ENCODE peak calls at places on chromosomes 11 and 22, in seven cellular contexts. One of them, this sample, is unnamed.

GRCh38 chr11:111336582-111337256 is 38.4 kb downstream of the POU2AF3 start:
- DNase-seq in endothelial cell: no peak
- DNase-seq in stimulated activated CD4-positive, alpha-beta T cell treated with anti-CD3 and anti-CD28 coated beads, Interleukin-1b, Interleukin-23, amount 100 ng/mL, for 48 hours: no peak
- DNase-seq in suprapubic skin: no peak
- DNase-seq in KG1: no peak
- DNase-seq in GM12865: no peak
- DNase-seq in NCI-H1048: peak
- DNase-seq in this sample: no peak

GRCh38 chr22:42820075-42820763 is 36.9 kb downstream of the ARFGAP3 start:
- DNase-seq in KG1: no peak
- DNase-seq in GM12865: peak
- DNase-seq in suprapubic skin: no peak
- DNase-seq in endothelial cell: no peak
- DNase-seq in NCI-H1048: no peak
- DNase-seq in stimulated activated CD4-positive, alpha-beta T cell treated with anti-CD3 and anti-CD28 coated beads, Interleukin-1b, Interleukin-23, amount 100 ng/mL, for 48 hours: no peak
- DNase-seq in this sample: peak

GRCh38 chr11:71108013-71108865 is 144.1 kb downstream of the SHANK2 start:
- DNase-seq in KG1: no peak
- DNase-seq in endothelial cell: no peak
- DNase-seq in NCI-H1048: no peak
- DNase-seq in stimulated activated CD4-positive, alpha-beta T cell treated with anti-CD3 and anti-CD28 coated beads, Interleukin-1b, Interleukin-23, amount 100 ng/mL, for 48 hours: no peak
- DNase-seq in GM12865: no peak
- DNase-seq in suprapubic skin: no peak
- DNase-seq in this sample: no peak

GRCh38 chr22:32411388-32411787 is 659 bp downstream of the RTCB start:
- DNase-seq in GM12865: peak
- DNase-seq in endothelial cell: no peak
- DNase-seq in KG1: no peak
- DNase-seq in NCI-H1048: no peak
- DNase-seq in stimulated activated CD4-positive, alpha-beta T cell treated with anti-CD3 and anti-CD28 coated beads, Interleukin-1b, Interleukin-23, amount 100 ng/mL, for 48 hours: no peak
- DNase-seq in suprapubic skin: no peak
- DNase-seq in this sample: peak

GRCh38 chr11:22875869-22876473 is 15.7 kb upstream of the CCDC179 start:
- DNase-seq in suprapubic skin: no peak
- DNase-seq in KG1: peak
- DNase-seq in NCI-H1048: peak
- DNase-seq in stimulated activated CD4-positive, alpha-beta T cell treated with anti-CD3 and anti-CD28 coated beads, Interleukin-1b, Interleukin-23, amount 100 ng/mL, for 48 hours: peak
- DNase-seq in endothelial cell: peak
- DNase-seq in GM12865: peak
- DNase-seq in this sample: peak

GRCh38 chr22:17773606-17774205 is 563 bp downstream of the BID start:
- DNase-seq in KG1: no peak
- DNase-seq in endothelial cell: peak
- DNase-seq in stimulated activated CD4-positive, alpha-beta T cell treated with anti-CD3 and anti-CD28 coated beads, Interleukin-1b, Interleukin-23, amount 100 ng/mL, for 48 hours: peak
- DNase-seq in suprapubic skin: no peak
- DNase-seq in GM12865: peak
- DNase-seq in NCI-H1048: no peak
- DNase-seq in this sample: peak

GRCh38 chr11:68968306-68969255 is 12.2 kb downstream of the MRGPRD start:
- DNase-seq in suprapubic skin: peak
- DNase-seq in GM12865: no peak
- DNase-seq in KG1: no peak
- DNase-seq in NCI-H1048: no peak
- DNase-seq in endothelial cell: no peak
- DNase-seq in stimulated activated CD4-positive, alpha-beta T cell treated with anti-CD3 and anti-CD28 coated beads, Interleukin-1b, Interleukin-23, amount 100 ng/mL, for 48 hours: no peak
- DNase-seq in this sample: no peak

GRCh38 chr22:24319451-24319850 is 48.8 kb downstream of the SPECC1L start:
- DNase-seq in NCI-H1048: no peak
- DNase-seq in suprapubic skin: no peak
- DNase-seq in endothelial cell: no peak
- DNase-seq in GM12865: no peak
- DNase-seq in KG1: no peak
- DNase-seq in stimulated activated CD4-positive, alpha-beta T cell treated with anti-CD3 and anti-CD28 coated beads, Interleukin-1b, Interleukin-23, amount 100 ng/mL, for 48 hours: no peak
- DNase-seq in this sample: peak

GRCh38 chr11:34165786-34166557 is 60.5 kb downstream of the NAT10 start:
- DNase-seq in stimulated activated CD4-positive, alpha-beta T cell treated with anti-CD3 and anti-CD28 coated beads, Interleukin-1b, Interleukin-23, amount 100 ng/mL, for 48 hours: no peak
- DNase-seq in endothelial cell: no peak
- DNase-seq in NCI-H1048: no peak
- DNase-seq in suprapubic skin: no peak
- DNase-seq in KG1: no peak
- DNase-seq in GM12865: no peak
- DNase-seq in this sample: no peak

GRCh38 chr22:20639750-20640149 is 132.3 kb downstream of the MED15 start:
- DNase-seq in endothelial cell: no peak
- DNase-seq in KG1: no peak
- DNase-seq in NCI-H1048: no peak
- DNase-seq in stimulated activated CD4-positive, alpha-beta T cell treated with anti-CD3 and anti-CD28 coated beads, Interleukin-1b, Interleukin-23, amount 100 ng/mL, for 48 hours: no peak
- DNase-seq in suprapubic skin: no peak
- DNase-seq in GM12865: no peak
- DNase-seq in this sample: no peak

GRCh38 chr22:45844949-45845613 is 131.9 kb downstream of the WNT7B start:
- DNase-seq in KG1: no peak
- DNase-seq in stimulated activated CD4-positive, alpha-beta T cell treated with anti-CD3 and anti-CD28 coated beads, Interleukin-1b, Interleukin-23, amount 100 ng/mL, for 48 hours: no peak
- DNase-seq in NCI-H1048: no peak
- DNase-seq in GM12865: no peak
- DNase-seq in endothelial cell: no peak
- DNase-seq in suprapubic skin: no peak
- DNase-seq in this sample: no peak

GRCh38 chr11:134069426-134069921 is 602 bp downstream of the JAM3 start:
- DNase-seq in suprapubic skin: no peak
- DNase-seq in NCI-H1048: no peak
- DNase-seq in GM12865: no peak
- DNase-seq in endothelial cell: no peak
- DNase-seq in stimulated activated CD4-positive, alpha-beta T cell treated with anti-CD3 and anti-CD28 coated beads, Interleukin-1b, Interleukin-23, amount 100 ng/mL, for 48 hours: no peak
- DNase-seq in KG1: no peak
- DNase-seq in this sample: peak

This sample was measured in cardiac muscle cell.